ENCODE peak calls at places on chromosome 16, in seven cellular contexts. T, Q, K, O, M, Z and J are unnamed samples.

GRCh38 chr16:85309656-85310587 is 197.7 kb upstream of the CIBAR2 start:
- DNase-seq in T (no peak), Q (peak), K (no peak), O (no peak), M (no peak), Z (no peak), J (no peak)

GRCh38 chr16:24851700-24852099 is 5.9 kb downstream of the SLC5A11 start:
- DNase-seq in T (peak), Q (no peak), K (no peak), O (no peak), M (peak), Z (no peak), J (no peak)

GRCh38 chr16:67444259-67445125 is 13.6 kb downstream of the HSD11B2 start:
- DNase-seq in T (no peak), Q (no peak), K (no peak), O (no peak), M (no peak), Z (no peak), J (no peak)

GRCh38 chr16:30641378-30641982 is 9.3 kb upstream of the PRR14 start:
- DNase-seq in T (no peak), Q (no peak), K (no peak), O (no peak), M (no peak), Z (no peak), J (no peak)

GRCh38 chr16:28822520-28823290 is at the start of gene ATXN2L:
- DNase-seq in T (peak), Q (peak), K (peak), O (peak), M (peak), Z (peak), J (peak)

GRCh38 chr16:89049484-89050118 is 44.1 kb upstream of the ACSF3 start:
- DNase-seq in T (no peak), Q (no peak), K (no peak), O (no peak), M (no peak), Z (no peak), J (no peak)

GRCh38 chr16:10978846-10979446 is 34.6 kb downstream of the CLEC16A start:
- DNase-seq in T (no peak), Q (no peak), K (no peak), O (no peak), M (no peak), Z (no peak), J (no peak)

GRCh38 chr16:84027607-84028006 is 15.0 kb downstream of the SLC38A8 start:
- DNase-seq in T (no peak), Q (no peak), K (no peak), O (no peak), M (no peak), Z (no peak), J (no peak)

GRCh38 chr16:84821728-84822676 is 2.2 kb downstream of the CRISPLD2 start:
- DNase-seq in T (peak), Q (no peak), K (no peak), O (no peak), M (no peak), Z (no peak), J (no peak)

GRCh38 chr16:57801856-57802634 is at the start of gene KIFC3:
- DNase-seq in T (peak), Q (peak), K (peak), O (no peak), M (peak), Z (peak), J (no peak)

GRCh38 chr16:48024042-48024441 is 131.8 kb downstream of the ABCC12 start:
- DNase-seq in T (no peak), Q (no peak), K (no peak), O (no peak), M (no peak), Z (no peak), J (no peak)

GRCh38 chr16:69532761-69533459 is 32.9 kb upstream of the NFAT5 start:
- DNase-seq in T (no peak), Q (no peak), K (no peak), O (no peak), M (no peak), Z (no peak), J (no peak)

GRCh38 chr16:83305092-83305491 is 502.7 kb upstream of the HSBP1 start:
- DNase-seq in T (peak), Q (no peak), K (peak), O (no peak), M (peak), Z (no peak), J (no peak)

GRCh38 chr16:57343131-57343731 is 15.4 kb upstream of the CCL22 start:
- DNase-seq in T (no peak), Q (no peak), K (no peak), O (no peak), M (no peak), Z (no peak), J (no peak)

GRCh38 chr16:11793840-11794239 is 3.2 kb downstream of the ZC3H7A start:
- DNase-seq in T (peak), Q (no peak), K (no peak), O (no peak), M (no peak), Z (no peak), J (no peak)

GRCh38 chr16:63975669-63976068 is 1146.2 kb downstream of the CDH11 start:
- DNase-seq in T (no peak), Q (no peak), K (no peak), O (no peak), M (no peak), Z (no peak), J (no peak)

GRCh38 chr16:17836868-17837602 is 366.3 kb upstream of the XYLT1 start:
- DNase-seq in T (peak), Q (no peak), K (peak), O (no peak), M (peak), Z (no peak), J (no peak)

GRCh38 chr16:80273635-80274538 is 266.9 kb upstream of the DYNLRB2 start:
- DNase-seq in T (peak), Q (no peak), K (peak), O (no peak), M (peak), Z (no peak), J (no peak)

GRCh38 chr16:87681990-87682570 is 79.8 kb downstream of the JPH3 start:
- DNase-seq in T (peak), Q (no peak), K (no peak), O (no peak), M (peak), Z (peak), J (no peak)

GRCh38 chr16:4800290-4801041 is 2.0 kb downstream of the ROGDI start:
- DNase-seq in T (peak), Q (no peak), K (peak), O (peak), M (no peak), Z (peak), J (no peak)

GRCh38 chr16:4431023-4431422 is 5.4 kb downstream of the DNAJA3 start:
- DNase-seq in T (no peak), Q (no peak), K (no peak), O (no peak), M (no peak), Z (no peak), J (no peak)

GRCh38 chr16:31386157-31386984 is 6.8 kb upstream of the ITGAD start:
- DNase-seq in T (peak), Q (no peak), K (peak), O (peak), M (peak), Z (peak), J (no peak)

GRCh38 chr16:55249936-55250335 is 74.1 kb upstream of the IRX6 start:
- DNase-seq in T (no peak), Q (no peak), K (no peak), O (no peak), M (no peak), Z (no peak), J (no peak)

GRCh38 chr16:11585460-11586374 is 1.0 kb downstream of the LITAF start:
- DNase-seq in T (peak), Q (peak), K (peak), O (no peak), M (peak), Z (peak), J (no peak)

GRCh38 chr16:48334325-48334724 is 50.9 kb downstream of the SIAH1 start:
- DNase-seq in T (no peak), Q (no peak), K (no peak), O (no peak), M (no peak), Z (no peak), J (no peak)

GRCh38 chr16:17970816-17971291 is 365.7 kb downstream of the NPIPA8 start:
- DNase-seq in T (no peak), Q (no peak), K (no peak), O (no peak), M (no peak), Z (no peak), J (no peak)

GRCh38 chr16:15777533-15778203 is 79.2 kb downstream of the MYH11 start:
- DNase-seq in T (peak), Q (no peak), K (peak), O (no peak), M (peak), Z (peak), J (no peak)

GRCh38 chr16:75644240-75645012 is 3.0 kb downstream of the KARS1 start:
- DNase-seq in T (peak), Q (no peak), K (no peak), O (no peak), M (no peak), Z (no peak), J (no peak)

GRCh38 chr16:20409398-20410152 is at the start of gene ACSM5:
- DNase-seq in T (no peak), Q (no peak), K (no peak), O (no peak), M (no peak), Z (peak), J (no peak)

GRCh38 chr16:35150805-35151312 is 1691.4 kb downstream of the TP53TG3F start:
- DNase-seq in T (no peak), Q (no peak), K (no peak), O (no peak), M (no peak), Z (no peak), J (peak)

GRCh38 chr16:89732142-89732917 is 11.0 kb downstream of the ZNF276 start:
- DNase-seq in T (no peak), Q (no peak), K (no peak), O (no peak), M (no peak), Z (no peak), J (no peak)

GRCh38 chr16:12063004-12063395 is 86.5 kb downstream of the SNX29 start:
- DNase-seq in T (no peak), Q (no peak), K (no peak), O (no peak), M (no peak), Z (no peak), J (no peak)

GRCh38 chr16:35344012-35344762 is 1884.8 kb downstream of the TP53TG3F start:
- DNase-seq in T (no peak), Q (no peak), K (no peak), O (no peak), M (no peak), Z (no peak), J (no peak)

DNA sequence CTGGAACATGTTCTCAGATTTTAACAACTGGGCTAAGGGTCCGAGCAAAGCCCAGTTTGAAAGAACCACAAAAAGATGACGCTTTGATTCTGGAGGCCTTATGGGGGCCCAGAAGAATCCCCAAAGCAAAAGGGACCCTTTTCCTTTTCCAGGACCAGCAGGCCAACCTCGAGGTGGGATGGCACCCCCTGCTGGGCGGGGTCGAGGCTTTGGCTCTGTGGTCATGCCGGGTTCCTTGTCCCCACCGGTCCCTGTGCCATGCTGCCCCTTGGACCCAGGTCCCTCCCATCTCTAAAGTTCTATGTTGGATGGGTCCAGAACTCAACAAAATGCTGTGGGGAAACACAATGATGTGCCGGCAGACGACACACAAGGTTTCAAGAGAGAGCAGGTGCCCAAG is 30.9 kb downstream of the TMEM204 start:
- DNase-seq in T (no peak), Q (no peak), K (no peak), O (no peak), M (no peak), Z (no peak), J (no peak)
- TF ChIP-seq CTCF in T (no peak), Q (no peak), K (no peak), O (peak), M (peak), Z (no peak), J (no peak)

GRCh38 chr16:23836404-23837291 is 865 bp downstream of the PRKCB start:
- DNase-seq in T (no peak), Q (peak), K (no peak), O (no peak), M (no peak), Z (peak), J (no peak)
- TF ChIP-seq CTCF in T (no peak), Q (peak), K (no peak), O (peak), M (no peak), Z (peak), J (peak)

GRCh38 chr16:60686824-60687223 is 1349.4 kb downstream of the CDH8 start:
- DNase-seq in T (no peak), Q (no peak), K (no peak), O (no peak), M (no peak), Z (no peak), J (no peak)
- TF ChIP-seq CTCF in T (peak), Q (no peak), K (no peak), O (no peak), M (no peak), Z (no peak), J (no peak)

GRCh38 chr16:49855822-49856740 is at the start of gene ZNF423:
- DNase-seq in T (no peak), Q (no peak), K (no peak), O (no peak), M (no peak), Z (no peak), J (no peak)

GRCh38 chr16:49858200-49859129 is 2.6 kb upstream of the ZNF423 start:
- DNase-seq in T (peak), Q (no peak), K (peak), O (no peak), M (no peak), Z (peak), J (no peak)

GRCh38 chr16:49859139-49859947 is 3.4 kb upstream of the ZNF423 start:
- DNase-seq in T (no peak), Q (no peak), K (no peak), O (no peak), M (no peak), Z (no peak), J (no peak)

GRCh38 chr16:49856741-49857330 is 924 bp upstream of the ZNF423 start:
- DNase-seq in T (peak), Q (no peak), K (peak), O (no peak), M (peak), Z (peak), J (peak)

DNA sequence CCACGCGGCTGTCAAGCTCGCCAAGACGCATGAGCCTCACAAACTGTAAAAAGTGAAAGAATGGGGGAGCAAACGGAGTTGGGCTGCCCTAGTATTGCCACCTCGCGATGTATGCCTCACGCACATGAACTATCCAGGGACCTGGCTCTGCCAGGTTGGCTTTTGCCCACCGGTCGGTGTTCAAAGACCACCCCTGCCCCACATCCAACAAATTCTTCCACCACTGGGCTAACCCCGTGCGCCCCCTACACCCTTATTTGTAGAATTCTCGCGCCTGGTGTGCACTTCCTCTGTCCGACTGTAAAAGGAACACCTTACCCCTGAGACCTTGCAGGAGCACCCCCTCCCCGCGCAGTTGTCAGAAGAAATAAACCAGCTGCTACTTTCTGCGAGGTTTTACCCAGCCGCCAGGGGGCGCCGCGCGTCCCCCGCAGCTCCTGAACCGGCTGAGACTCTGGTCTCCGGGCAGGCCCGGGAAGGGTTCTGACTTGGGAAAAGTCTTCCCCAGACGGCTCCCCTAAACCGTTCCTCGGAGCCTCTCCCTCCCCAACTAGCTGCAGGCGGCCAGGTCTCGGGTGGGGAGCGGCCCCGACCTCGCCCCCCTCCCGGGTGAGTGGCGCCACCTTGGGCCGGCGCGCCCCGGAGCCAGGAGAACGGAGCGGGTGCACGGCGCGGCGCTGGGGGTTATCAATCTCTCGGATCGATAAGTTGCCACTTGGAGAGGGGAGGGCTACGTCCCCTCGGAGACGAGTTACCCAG is 1.7 kb upstream of the ZNF423 start:
- DNase-seq in T (peak), Q (no peak), K (peak), O (no peak), M (peak), Z (peak), J (peak)
- TF ChIP-seq CTCF in T (peak), Q (peak), K (peak), O (peak), M (peak), Z (peak), J (peak)

DNA sequence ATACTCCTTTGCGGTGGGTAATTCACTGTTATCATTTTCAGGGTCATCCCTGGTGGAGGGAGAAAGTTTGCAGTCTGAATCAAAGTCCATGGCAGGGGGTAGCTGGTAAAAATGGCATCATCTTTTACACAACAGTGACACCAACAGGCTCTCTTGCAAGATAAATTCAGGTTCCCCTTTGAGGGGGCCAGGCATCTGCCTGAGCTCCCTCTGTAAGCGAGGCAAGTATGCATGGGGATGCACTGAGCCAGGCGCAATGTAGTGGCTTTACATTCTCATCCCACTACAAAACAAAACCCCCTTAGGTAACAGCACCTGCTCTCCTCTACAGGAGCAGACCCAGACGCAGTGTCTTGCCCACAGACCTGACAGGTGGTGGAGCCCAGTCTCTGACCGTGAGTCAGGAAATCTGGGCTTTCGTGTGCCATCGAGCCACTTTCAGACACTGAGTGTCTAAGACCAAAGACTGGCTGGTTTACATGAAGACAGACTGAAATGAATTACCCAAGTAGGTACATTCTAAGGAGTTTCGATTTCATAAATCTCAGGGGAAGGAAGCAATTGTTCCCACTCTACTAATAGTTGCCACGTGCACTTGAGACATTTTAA is 17.7 kb downstream of the LITAFD start:
- DNase-seq in T (no peak), Q (no peak), K (no peak), O (no peak), M (no peak), Z (no peak), J (no peak)
- TF ChIP-seq CTCF in T (no peak), Q (no peak), K (no peak), O (no peak), M (no peak), Z (no peak), J (no peak)